ENCODE peak calls at places on chromosome 6, in seven cellular contexts. T is left lung, K is GM23338, Z is fibroblast of pulmonary artery, J is AG09309, A is H9, Y is cardiac muscle cell. U is an unnamed sample.
A peak's percentile ranks its signal among the peaks of the same experiment; 100 is the strongest.

GRCh38 chr6:21759721-21760120 is 166.2 kb downstream of the SOX4 start:
- DNase-seq in T (no peak), K (no peak), Z (no peak), J (no peak), A (no peak), Y (no peak), U (no peak)

GRCh38 chr6:88983532-88983931 is 20.1 kb upstream of the RNGTT start:
- DNase-seq in T (no peak), K (peak; percentile 74), Z (peak; percentile 76), J (no peak), A (peak; percentile 55), Y (peak; percentile 48), U (no peak)

GRCh38 chr6:154542747-154543146 is 32.3 kb upstream of the CNKSR3 start:
- DNase-seq in T (no peak), K (peak; percentile 92), Z (no peak), J (no peak), A (peak; percentile 88), Y (no peak), U (no peak)

GRCh38 chr6:27138837-27139752 is 108.4 kb upstream of the PRSS16 start:
- DNase-seq in T (peak; percentile 80), K (peak; percentile 97), Z (peak; percentile 53), J (no peak), A (peak; percentile 87), Y (peak; percentile 63), U (peak; percentile 77)

GRCh38 chr6:104613416-104614001 is 246.2 kb downstream of the HACE1 start:
- DNase-seq in T (no peak), K (peak; percentile 33), Z (peak; percentile 53), J (no peak), A (no peak), Y (no peak), U (no peak)

GRCh38 chr6:46491201-46491788 is at the start of gene RCAN2:
- DNase-seq in T (peak; percentile 87), K (peak; percentile 91), Z (peak; percentile 8), J (no peak), A (peak; percentile 91), Y (peak; percentile 92), U (peak; percentile 76)

GRCh38 chr6:169846286-169847056 is 95.0 kb downstream of the ERMARD start:
- DNase-seq in T (no peak), K (no peak), Z (no peak), J (no peak), A (peak; percentile 14), Y (no peak), U (peak; percentile 51)

GRCh38 chr6:7041511-7042026 is 66.2 kb upstream of the RREB1 start:
- DNase-seq in T (no peak), K (peak; percentile 48), Z (no peak), J (no peak), A (no peak), Y (no peak), U (no peak)

GRCh38 chr6:94636780-94637385 is 940.5 kb upstream of the MANEA start:
- DNase-seq in T (no peak), K (peak; percentile 67), Z (peak; percentile 0), J (no peak), A (peak; percentile 36), Y (peak; percentile 32), U (no peak)

GRCh38 chr6:170268216-170269129 is 22.4 kb downstream of the DLL1 start:
- DNase-seq in T (peak; percentile 48), K (no peak), Z (no peak), J (no peak), A (no peak), Y (no peak), U (no peak)

GRCh38 chr6:30885999-30886896 is 1.9 kb downstream of the DDR1 start:
- DNase-seq in T (no peak), K (peak; percentile 98), Z (peak; percentile 70), J (no peak), A (peak; percentile 95), Y (peak; percentile 19), U (no peak)

GRCh38 chr6:84601366-84601765 is 163.0 kb downstream of the TBX18 start:
- DNase-seq in T (no peak), K (no peak), Z (no peak), J (no peak), A (no peak), Y (no peak), U (no peak)

GRCh38 chr6:26183237-26183580 is 96.0 kb downstream of the HFE start:
- DNase-seq in T (no peak), K (peak; percentile 82), Z (no peak), J (no peak), A (no peak), Y (no peak), U (no peak)

GRCh38 chr6:43774776-43775583 is 5.0 kb downstream of the VEGFA start:
- DNase-seq in T (peak; percentile 93), K (peak; percentile 96), Z (peak; percentile 64), J (no peak), A (peak; percentile 86), Y (peak; percentile 77), U (no peak)

GRCh38 chr6:308307-308706 is 16.0 kb downstream of the DUSP22 start:
- DNase-seq in T (no peak), K (no peak), Z (no peak), J (no peak), A (no peak), Y (no peak), U (no peak)

GRCh38 chr6:162468326-162468725 is 259.2 kb downstream of the PRKN start:
- DNase-seq in T (no peak), K (no peak), Z (peak; percentile 5), J (no peak), A (no peak), Y (no peak), U (no peak)

GRCh38 chr6:12578751-12579150 is 137.8 kb upstream of the PHACTR1 start:
- DNase-seq in T (no peak), K (no peak), Z (no peak), J (no peak), A (no peak), Y (no peak), U (no peak)

GRCh38 chr6:159151266-159151855 is 17.8 kb upstream of the FNDC1 start:
- DNase-seq in T (no peak), K (peak; percentile 54), Z (peak; percentile 71), J (no peak), A (no peak), Y (peak; percentile 59), U (no peak)

GRCh38 chr6:7846971-7847818 is 63.4 kb downstream of the TXNDC5 start:
- DNase-seq in T (no peak), K (peak; percentile 27), Z (peak; percentile 79), J (peak; percentile 25), A (no peak), Y (no peak), U (no peak)

GRCh38 chr6:168412456-168412855 is 28.5 kb upstream of the SMOC2 start:
- DNase-seq in T (peak; percentile 58), K (no peak), Z (no peak), J (no peak), A (no peak), Y (no peak), U (no peak)

GRCh38 chr6:168415149-168415992 is 25.6 kb upstream of the SMOC2 start:
- DNase-seq in T (peak; percentile 54), K (no peak), Z (no peak), J (no peak), A (no peak), Y (no peak), U (no peak)

GRCh38 chr6:42140051-42140450 is 2.4 kb downstream of the C6orf132 start:
- DNase-seq in T (no peak), K (no peak), Z (no peak), J (no peak), A (no peak), Y (no peak), U (no peak)

GRCh38 chr6:152461556-152461955 is 175.6 kb downstream of the SYNE1 start:
- DNase-seq in T (no peak), K (no peak), Z (no peak), J (no peak), A (no peak), Y (no peak), U (no peak)

GRCh38 chr6:107870379-107870778 is 46.3 kb upstream of the SCML4 start:
- DNase-seq in T (no peak), K (no peak), Z (peak; percentile 49), J (no peak), A (no peak), Y (no peak), U (no peak)

GRCh38 chr6:26561533-26562466 is 23.6 kb downstream of the HMGN4 start:
- DNase-seq in T (no peak), K (no peak), Z (no peak), J (no peak), A (no peak), Y (no peak), U (no peak)

GRCh38 chr6:148144917-148145521 is 197.6 kb upstream of the SASH1 start:
- DNase-seq in T (no peak), K (peak; percentile 88), Z (peak; percentile 81), J (peak; percentile 21), A (peak; percentile 66), Y (peak; percentile 88), U (no peak)

GRCh38 chr6:25375125-25375524 is 96.0 kb downstream of the CARMIL1 start:
- DNase-seq in T (no peak), K (no peak), Z (no peak), J (no peak), A (no peak), Y (no peak), U (no peak)

GRCh38 chr6:32047855-32048766 is 9.9 kb downstream of the CYP21A2 start:
- DNase-seq in T (peak; percentile 90), K (peak; percentile 92), Z (peak; percentile 65), J (no peak), A (peak; percentile 85), Y (peak; percentile 73), U (no peak)

GRCh38 chr6:95599691-95600090 is 22.4 kb downstream of the MANEA start:
- DNase-seq in T (no peak), K (no peak), Z (no peak), J (no peak), A (no peak), Y (no peak), U (no peak)

GRCh38 chr6:149897855-149898744 is at the start of gene RAET1E:
- DNase-seq in T (no peak), K (peak; percentile 30), Z (no peak), J (no peak), A (no peak), Y (peak; percentile 23), U (no peak)
- TF ChIP-seq CTCF in T (no peak), K (peak; percentile 59), Z (no peak), J (no peak), A (peak; percentile 25), Y (peak; percentile 2), U (no peak)

GRCh38 chr6:100217641-100218040 is 223.6 kb upstream of the MCHR2 start:
- DNase-seq in T (no peak), K (no peak), Z (no peak), J (no peak), A (no peak), Y (no peak), U (no peak)
- TF ChIP-seq CTCF in T (no peak), K (no peak), Z (no peak), J (no peak), A (no peak), Y (no peak), U (no peak)

DNA sequence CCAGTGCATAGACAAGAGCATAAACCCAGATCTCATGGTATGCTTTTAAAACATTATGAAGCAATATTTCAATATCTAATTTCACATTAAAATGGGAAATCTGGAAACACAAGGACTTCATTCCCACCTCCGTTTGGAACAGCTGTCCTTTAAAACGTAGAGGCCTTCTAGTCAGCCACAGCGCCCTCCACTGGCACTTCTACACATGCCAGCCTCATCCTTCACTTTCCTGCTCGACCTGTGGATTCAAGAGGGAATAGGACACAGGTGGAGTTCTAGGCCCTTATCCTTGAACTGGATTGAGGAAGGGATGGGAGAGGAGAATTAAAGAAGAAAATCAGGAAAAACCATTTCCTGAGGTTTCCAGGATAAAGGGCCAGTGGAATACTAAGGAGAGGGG is 85.6 kb downstream of the LYRM4 start:
- DNase-seq in T (no peak), K (peak; percentile 90), Z (no peak), J (no peak), A (peak; percentile 74), Y (peak; percentile 49), U (no peak)
- TF ChIP-seq CTCF in T (no peak), K (peak; percentile 94), Z (peak; percentile 38), J (peak; percentile 35), A (peak; percentile 87), Y (peak; percentile 42), U (peak; percentile 72)

GRCh38 chr6:36120979-36121706 is 9.2 kb upstream of the MAPK13 start:
- DNase-seq in T (peak; percentile 90), K (peak; percentile 34), Z (peak; percentile 61), J (no peak), A (no peak), Y (no peak), U (no peak)
- TF ChIP-seq CTCF in T (no peak), K (peak; percentile 5), Z (no peak), J (no peak), A (no peak), Y (no peak), U (no peak)

U was measured in type B pancreatic cell.